ENCODE peak calls at places on chromosomes 1 and 21, in nine cellular contexts. F, W, B, K, T, Z, Q, O and D are unnamed samples.
A peak's percentile ranks its signal among the peaks of the same experiment; 100 is the strongest.

GRCh38 chr1:5140962-5141361 is 486.6 kb downstream of the AJAP1 start:
- DNase-seq in F (no peak), W (no peak), B (no peak), K (no peak), T (no peak), Z (no peak), Q (no peak), O (no peak), D (no peak)

GRCh38 chr21:34858559-34858958 is 189.8 kb downstream of the CLIC6 start:
- DNase-seq in F (no peak), W (no peak), B (no peak), K (no peak), T (no peak), Z (no peak), Q (no peak), O (no peak), D (no peak)

GRCh38 chr1:55727010-55727409 is 511.8 kb upstream of the USP24 start:
- DNase-seq in F (no peak), W (no peak), B (no peak), K (no peak), T (no peak), Z (no peak), Q (peak; percentile 72), O (no peak), D (no peak)

GRCh38 chr21:45863751-45864150 is 117.8 kb upstream of the COL6A1 start:
- DNase-seq in F (no peak), W (no peak), B (no peak), K (no peak), T (no peak), Z (no peak), Q (no peak), O (no peak), D (no peak)

GRCh38 chr1:119340861-119341261 is 27.7 kb upstream of the HAO2 start:
- DNase-seq in F (no peak), W (no peak), B (no peak), K (no peak), T (no peak), Z (no peak), Q (no peak), O (no peak), D (no peak)

GRCh38 chr1:237181731-237182317 is 139.8 kb downstream of the RYR2 start:
- DNase-seq in F (no peak), W (no peak), B (no peak), K (no peak), T (no peak), Z (no peak), Q (no peak), O (peak; percentile 50), D (no peak)

GRCh38 chr1:222910699-222911098 is 95.9 kb downstream of the DISP1 start:
- DNase-seq in F (no peak), W (no peak), B (no peak), K (no peak), T (no peak), Z (no peak), Q (no peak), O (no peak), D (no peak)

GRCh38 chr1:231591466-231591865 is 35.1 kb upstream of the DISC1 start:
- DNase-seq in F (no peak), W (no peak), B (no peak), K (no peak), T (no peak), Z (no peak), Q (no peak), O (no peak), D (no peak)

GRCh38 chr21:44858291-44858690 is 15.2 kb downstream of the PTTG1IP start:
- DNase-seq in F (no peak), W (no peak), B (no peak), K (no peak), T (no peak), Z (no peak), Q (no peak), O (no peak), D (no peak)

GRCh38 chr1:228283476-228284147 is 75.8 kb downstream of the OBSCN start:
- DNase-seq in F (no peak), W (no peak), B (no peak), K (no peak), T (no peak), Z (no peak), Q (no peak), O (no peak), D (no peak)

GRCh38 chr1:15152318-15153183 is 996 bp upstream of the TMEM51 start:
- DNase-seq in F (no peak), W (no peak), B (peak; percentile 56), K (no peak), T (peak; percentile 76), Z (peak; percentile 28), Q (no peak), O (peak; percentile 83), D (no peak)

GRCh38 chr1:227891223-227891954 is 56.3 kb downstream of the WNT9A start:
- DNase-seq in F (no peak), W (no peak), B (no peak), K (peak; percentile 2), T (no peak), Z (no peak), Q (no peak), O (no peak), D (no peak)

GRCh38 chr21:26385721-26386120 is 187.4 kb downstream of the CYYR1 start:
- DNase-seq in F (no peak), W (peak; percentile 44), B (no peak), K (no peak), T (no peak), Z (no peak), Q (no peak), O (no peak), D (no peak)

GRCh38 chr1:206421616-206422355 is 48.5 kb upstream of the IKBKE start:
- DNase-seq in F (no peak), W (no peak), B (no peak), K (no peak), T (no peak), Z (no peak), Q (no peak), O (no peak), D (no peak)

GRCh38 chr1:207049974-207050391 is 1.0 kb downstream of the YOD1 start:
- DNase-seq in F (peak; percentile 68), W (peak; percentile 74), B (peak; percentile 10), K (peak; percentile 64), T (peak; percentile 34), Z (no peak), Q (no peak), O (peak; percentile 79), D (peak; percentile 62)

GRCh38 chr1:160416369-160416768 is 16.0 kb downstream of the VANGL2 start:
- DNase-seq in F (no peak), W (peak; percentile 73), B (no peak), K (no peak), T (no peak), Z (no peak), Q (no peak), O (no peak), D (no peak)

GRCh38 chr1:10399487-10399917 is 638 bp downstream of the PGD start:
- DNase-seq in F (no peak), W (no peak), B (no peak), K (peak; percentile 7), T (no peak), Z (no peak), Q (no peak), O (peak; percentile 18), D (no peak)

GRCh38 chr1:162562452-162562828 is 918 bp downstream of the UAP1 start:
- DNase-seq in F (peak; percentile 44), W (peak; percentile 53), B (no peak), K (no peak), T (no peak), Z (no peak), Q (peak; percentile 49), O (no peak), D (no peak)

GRCh38 chr1:201885531-201886075 is 3.1 kb upstream of the SHISA4 start:
- DNase-seq in F (no peak), W (no peak), B (no peak), K (no peak), T (no peak), Z (no peak), Q (no peak), O (peak; percentile 4), D (no peak)

GRCh38 chr1:231630558-231631205 is 4.1 kb downstream of the DISC1 start:
- DNase-seq in F (no peak), W (peak; percentile 18), B (no peak), K (no peak), T (no peak), Z (no peak), Q (peak; percentile 73), O (no peak), D (no peak)

GRCh38 chr21:42047821-42048613 is 23.1 kb upstream of the UMODL1 start:
- DNase-seq in F (no peak), W (no peak), B (peak; percentile 25), K (no peak), T (peak; percentile 2), Z (no peak), Q (peak; percentile 93), O (no peak), D (no peak)

GRCh38 chr21:45550552-45551210 is 8.4 kb upstream of the SLC19A1 start:
- DNase-seq in F (peak; percentile 82), W (peak; percentile 94), B (no peak), K (peak; percentile 63), T (no peak), Z (no peak), Q (no peak), O (no peak), D (no peak)